ENCODE peak calls at places on chromosomes 3 and 15, in four cellular contexts. One of them, this sample, is unnamed.

GRCh38 chr15:95898746-95899145 is 431.8 kb upstream of the NR2F2 start:
- DNase-seq in cardiac fibroblast: no peak
- DNase-seq in activated effector memory CD4-positive, alpha-beta T cell treated with anti-CD3 and anti-CD28 coated beads, Interleukin-2, amount 50 U/mL, for 16 hours: no peak
- DNase-seq in cardiac muscle cell: no peak
- DNase-seq in this sample: no peak

GRCh38 chr3:17258823-17259436 is 374.2 kb downstream of the PLCL2 start:
- DNase-seq in cardiac fibroblast: peak
- DNase-seq in activated effector memory CD4-positive, alpha-beta T cell treated with anti-CD3 and anti-CD28 coated beads, Interleukin-2, amount 50 U/mL, for 16 hours: no peak
- DNase-seq in cardiac muscle cell: peak
- DNase-seq in this sample: no peak

GRCh38 chr3:52570076-52570475 is 33.7 kb downstream of the UQCC5 start:
- DNase-seq in cardiac fibroblast: peak
- DNase-seq in activated effector memory CD4-positive, alpha-beta T cell treated with anti-CD3 and anti-CD28 coated beads, Interleukin-2, amount 50 U/mL, for 16 hours: no peak
- DNase-seq in cardiac muscle cell: no peak
- DNase-seq in this sample: no peak

GRCh38 chr3:152696962-152697361 is 138.0 kb upstream of the P2RY1 start:
- DNase-seq in cardiac fibroblast: no peak
- DNase-seq in activated effector memory CD4-positive, alpha-beta T cell treated with anti-CD3 and anti-CD28 coated beads, Interleukin-2, amount 50 U/mL, for 16 hours: no peak
- DNase-seq in cardiac muscle cell: no peak
- DNase-seq in this sample: no peak

GRCh38 chr3:132394334-132394733 is 23.0 kb upstream of the DNAJC13 start:
- DNase-seq in cardiac fibroblast: peak
- DNase-seq in activated effector memory CD4-positive, alpha-beta T cell treated with anti-CD3 and anti-CD28 coated beads, Interleukin-2, amount 50 U/mL, for 16 hours: no peak
- DNase-seq in cardiac muscle cell: peak
- DNase-seq in this sample: no peak

GRCh38 chr3:29465836-29466235 is 185.0 kb downstream of the RBMS3 start:
- DNase-seq in cardiac fibroblast: peak
- DNase-seq in activated effector memory CD4-positive, alpha-beta T cell treated with anti-CD3 and anti-CD28 coated beads, Interleukin-2, amount 50 U/mL, for 16 hours: no peak
- DNase-seq in cardiac muscle cell: peak
- DNase-seq in this sample: no peak

GRCh38 chr3:153443961-153444360 is 281.9 kb downstream of the RAP2B start:
- DNase-seq in cardiac fibroblast: peak
- DNase-seq in activated effector memory CD4-positive, alpha-beta T cell treated with anti-CD3 and anti-CD28 coated beads, Interleukin-2, amount 50 U/mL, for 16 hours: no peak
- DNase-seq in cardiac muscle cell: peak
- DNase-seq in this sample: peak

GRCh38 chr15:89822951-89823701 is 8.5 kb upstream of the ANPEP start:
- DNase-seq in cardiac fibroblast: peak
- DNase-seq in activated effector memory CD4-positive, alpha-beta T cell treated with anti-CD3 and anti-CD28 coated beads, Interleukin-2, amount 50 U/mL, for 16 hours: no peak
- DNase-seq in cardiac muscle cell: peak
- DNase-seq in this sample: no peak

GRCh38 chr15:58522391-58522790 is 90.6 kb downstream of the LIPC start:
- DNase-seq in cardiac fibroblast: no peak
- DNase-seq in activated effector memory CD4-positive, alpha-beta T cell treated with anti-CD3 and anti-CD28 coated beads, Interleukin-2, amount 50 U/mL, for 16 hours: peak
- DNase-seq in cardiac muscle cell: no peak
- DNase-seq in this sample: no peak

GRCh38 chr15:48459571-48460461 is 128.6 kb downstream of the DUT start:
- DNase-seq in cardiac fibroblast: peak
- DNase-seq in activated effector memory CD4-positive, alpha-beta T cell treated with anti-CD3 and anti-CD28 coated beads, Interleukin-2, amount 50 U/mL, for 16 hours: no peak
- DNase-seq in cardiac muscle cell: peak
- DNase-seq in this sample: no peak

GRCh38 chr3:112297714-112298113 is 3.7 kb upstream of the SLC9C1 start:
- DNase-seq in cardiac fibroblast: no peak
- DNase-seq in activated effector memory CD4-positive, alpha-beta T cell treated with anti-CD3 and anti-CD28 coated beads, Interleukin-2, amount 50 U/mL, for 16 hours: no peak
- DNase-seq in cardiac muscle cell: no peak
- DNase-seq in this sample: no peak

GRCh38 chr15:23642413-23643044 is 5.1 kb downstream of the MAGEL2 start:
- DNase-seq in cardiac fibroblast: peak
- DNase-seq in activated effector memory CD4-positive, alpha-beta T cell treated with anti-CD3 and anti-CD28 coated beads, Interleukin-2, amount 50 U/mL, for 16 hours: peak
- DNase-seq in cardiac muscle cell: peak
- DNase-seq in this sample: peak

GRCh38 chr15:28944696-28945300 is 59.0 kb downstream of the APBA2 start:
- DNase-seq in cardiac fibroblast: no peak
- DNase-seq in activated effector memory CD4-positive, alpha-beta T cell treated with anti-CD3 and anti-CD28 coated beads, Interleukin-2, amount 50 U/mL, for 16 hours: peak
- DNase-seq in cardiac muscle cell: no peak
- DNase-seq in this sample: no peak

GRCh38 chr3:127655641-127656040 is 17.1 kb upstream of the ABTB1 start:
- DNase-seq in cardiac fibroblast: peak
- DNase-seq in activated effector memory CD4-positive, alpha-beta T cell treated with anti-CD3 and anti-CD28 coated beads, Interleukin-2, amount 50 U/mL, for 16 hours: no peak
- DNase-seq in cardiac muscle cell: peak
- DNase-seq in this sample: no peak